ENCODE peak calls at places on chromosomes 11 and 22, in seven cellular contexts. R is HL-60, G is gastrocnemius medialis, O is lung, Q is body of pancreas, V is psoas muscle, Y is H9. D is an unnamed sample.

GRCh38 chr11:96264364-96264763 is 78.6 kb downstream of the MAML2 start:
- DNase-seq in Y (no peak), V (no peak), O (no peak), R (no peak), G (no peak), Q (no peak), D (no peak)

GRCh38 chr11:35619030-35619753 is 932 bp downstream of the FJX1 start:
- DNase-seq in G (no peak), Y (peak; percentile 74), R (peak; percentile 17), Q (peak; percentile 47), V (peak; percentile 59), O (no peak), D (peak; percentile 64)

GRCh38 chr11:27217948-27218410 is 145.0 kb downstream of the CCDC34 start:
- DNase-seq in G (no peak), R (no peak), Y (no peak), V (no peak), O (no peak), Q (peak; percentile 34), D (no peak)

GRCh38 chr11:102330226-102330625 is 12.9 kb downstream of the BIRC3 start:
- DNase-seq in Q (no peak), O (no peak), V (no peak), R (no peak), G (no peak), Y (no peak), D (no peak)

GRCh38 chr22:26573026-26573662 is 16.8 kb downstream of the TPST2 start:
- DNase-seq in Y (no peak), V (peak; percentile 69), Q (no peak), R (peak; percentile 94), O (peak; percentile 56), G (no peak), D (peak; percentile 69)

GRCh38 chr11:12871788-12872321 is 137.3 kb upstream of the RASSF10 start:
- DNase-seq in O (no peak), Q (no peak), Y (no peak), R (no peak), G (no peak), V (no peak), D (no peak)

GRCh38 chr11:5713695-5714094 is 22.6 kb upstream of the OR56B1 start:
- DNase-seq in Q (no peak), G (no peak), V (no peak), Y (no peak), O (no peak), R (no peak), D (no peak)

GRCh38 chr22:27133951-27134664 is 476.7 kb downstream of the MIAT start:
- DNase-seq in Y (no peak), V (peak; percentile 62), Q (no peak), R (peak; percentile 83), O (peak; percentile 38), G (peak; percentile 12), D (peak; percentile 80)

GRCh38 chr11:73652856-73653559 is 6.6 kb downstream of the PLEKHB1 start:
- DNase-seq in Y (no peak), V (no peak), O (no peak), R (no peak), Q (no peak), G (no peak), D (no peak)

GRCh38 chr22:33785283-33785991 is 134.8 kb downstream of the LARGE1 start:
- DNase-seq in O (no peak), G (no peak), Y (no peak), R (no peak), Q (no peak), V (no peak), D (no peak)

GRCh38 chr11:81987829-81988472 is 745.7 kb downstream of the FAM181B start:
- DNase-seq in V (no peak), G (no peak), R (no peak), O (no peak), Y (no peak), Q (peak; percentile 33), D (no peak)

GRCh38 chr11:18065572-18065971 is 19.5 kb upstream of the TPH1 start:
- DNase-seq in R (no peak), O (no peak), G (no peak), V (no peak), Y (no peak), Q (peak; percentile 89), D (no peak)

GRCh38 chr11:88050247-88050646 is 125.0 kb downstream of the RAB38 start:
- DNase-seq in Y (no peak), G (no peak), R (no peak), Q (no peak), V (no peak), O (no peak), D (no peak)

GRCh38 chr22:22834783-22835182 is 52.8 kb upstream of the IGLL5 start:
- DNase-seq in Q (no peak), O (no peak), G (no peak), Y (no peak), V (no peak), R (no peak), D (no peak)

GRCh38 chr11:24559315-24559714 is 62.5 kb downstream of the LUZP2 start:
- DNase-seq in O (no peak), V (no peak), Q (no peak), Y (no peak), R (no peak), G (no peak), D (no peak)

GRCh38 chr22:44666207-44666585 is 35.8 kb upstream of the PRR5 start:
- DNase-seq in Q (no peak), R (no peak), O (no peak), Y (no peak), V (no peak), G (no peak), D (no peak)
- H3K27me3 ChIP-seq in Q (peaks cover 7% of the 10 kb centered on the region), R (peaks cover 9% of the 10 kb centered on the region), O (no peaks in the 10 kb centered on the region), Y (peaks cover 3% of the 10 kb centered on the region), V (no peaks in the 10 kb centered on the region), G (peaks cover 7% of the 10 kb centered on the region), D (peaks cover 3% of the 10 kb centered on the region)

DNA sequence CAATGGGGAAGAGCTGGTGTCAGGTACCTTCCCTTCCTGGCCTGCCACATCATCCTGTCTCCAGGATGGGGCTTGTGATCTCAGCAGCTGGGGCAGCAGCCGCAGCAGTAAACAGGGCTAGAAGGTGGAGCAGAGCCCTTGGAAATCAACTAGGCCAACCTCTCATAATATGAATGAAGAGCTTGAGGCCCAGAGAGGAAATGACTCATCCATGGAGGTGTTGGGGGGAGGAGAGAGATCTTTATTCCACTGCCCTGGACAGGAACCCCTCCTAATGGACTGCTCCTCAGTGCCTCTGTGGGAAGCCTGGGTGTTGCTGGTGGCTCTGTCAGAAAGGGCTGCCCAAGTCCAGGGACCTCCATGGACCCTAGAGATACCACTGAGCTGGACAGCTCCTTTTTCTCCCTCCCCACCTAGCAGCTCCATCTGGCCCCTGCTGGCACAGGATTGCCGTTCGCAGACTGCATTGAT is 111.8 kb downstream of the OSBP2 start:
- DNase-seq in V (no peak), Q (no peak), G (no peak), R (no peak), O (no peak), Y (peak; percentile 76), D (no peak)
- H3K27me3 ChIP-seq in V (no peaks in the 10 kb centered on the region), Q (no peaks in the 10 kb centered on the region), G (no peaks in the 10 kb centered on the region), R (peaks cover 6% of the 10 kb centered on the region), O (no peaks in the 10 kb centered on the region), Y (peaks cover 7% of the 10 kb centered on the region), D (no peaks in the 10 kb centered on the region)

DNA sequence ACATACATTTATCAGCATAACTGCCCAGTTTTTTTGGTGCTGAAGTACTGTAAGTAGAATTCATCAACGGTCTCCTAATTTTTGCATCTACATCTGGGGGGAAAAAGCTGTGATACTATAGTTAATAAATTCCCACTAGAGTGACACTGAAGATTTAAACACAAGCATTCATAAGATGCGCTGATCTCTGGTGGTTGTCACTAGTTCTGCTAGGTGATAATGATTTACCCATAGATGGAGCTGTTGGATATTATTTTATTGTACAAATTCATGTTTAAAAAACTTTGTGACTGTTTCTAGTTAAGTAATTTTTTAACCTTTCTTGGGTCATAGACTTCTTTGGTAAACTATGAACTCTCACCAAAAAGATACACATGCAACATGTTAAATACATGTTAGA is 106.6 kb downstream of the EMSY start:
- DNase-seq in G (no peak), O (no peak), R (no peak), V (no peak), Q (no peak), Y (no peak), D (no peak)
- H3K27me3 ChIP-seq in G (no peaks in the 10 kb centered on the region), O (no peaks in the 10 kb centered on the region), R (no peaks in the 10 kb centered on the region), V (no peaks in the 10 kb centered on the region), Q (no peaks in the 10 kb centered on the region), Y (no peaks in the 10 kb centered on the region), D (no peaks in the 10 kb centered on the region)

DNA sequence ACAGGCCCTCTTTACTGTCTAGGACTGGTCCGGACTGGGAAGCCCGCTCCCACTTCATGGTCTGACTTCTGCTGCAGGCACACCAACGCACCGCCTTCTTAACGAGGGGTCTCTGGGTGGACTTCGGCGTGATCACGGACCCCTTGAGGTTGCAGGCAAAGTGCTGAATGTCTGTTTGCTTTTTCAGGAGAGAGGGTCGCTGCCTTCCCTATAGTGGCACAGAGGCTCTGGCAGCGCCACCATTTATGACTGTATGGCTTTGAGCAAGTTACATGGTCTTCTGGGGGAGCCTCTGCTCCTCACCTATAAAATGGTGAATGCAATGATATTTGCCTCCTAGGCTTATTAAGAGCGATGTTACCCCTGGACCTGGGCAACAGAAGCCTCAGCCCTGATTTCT is 1.4 kb upstream of the SCN4B start:
- DNase-seq in V (no peak), Q (no peak), Y (no peak), G (no peak), R (no peak), O (no peak), D (no peak)
- H3K27me3 ChIP-seq in V (no peaks in the 10 kb centered on the region), Q (peaks cover 5% of the 10 kb centered on the region), Y (peaks cover 72% of the 10 kb centered on the region), G (no peaks in the 10 kb centered on the region), R (peaks cover 44% of the 10 kb centered on the region), O (no peaks in the 10 kb centered on the region), D (no peaks in the 10 kb centered on the region)

DNA sequence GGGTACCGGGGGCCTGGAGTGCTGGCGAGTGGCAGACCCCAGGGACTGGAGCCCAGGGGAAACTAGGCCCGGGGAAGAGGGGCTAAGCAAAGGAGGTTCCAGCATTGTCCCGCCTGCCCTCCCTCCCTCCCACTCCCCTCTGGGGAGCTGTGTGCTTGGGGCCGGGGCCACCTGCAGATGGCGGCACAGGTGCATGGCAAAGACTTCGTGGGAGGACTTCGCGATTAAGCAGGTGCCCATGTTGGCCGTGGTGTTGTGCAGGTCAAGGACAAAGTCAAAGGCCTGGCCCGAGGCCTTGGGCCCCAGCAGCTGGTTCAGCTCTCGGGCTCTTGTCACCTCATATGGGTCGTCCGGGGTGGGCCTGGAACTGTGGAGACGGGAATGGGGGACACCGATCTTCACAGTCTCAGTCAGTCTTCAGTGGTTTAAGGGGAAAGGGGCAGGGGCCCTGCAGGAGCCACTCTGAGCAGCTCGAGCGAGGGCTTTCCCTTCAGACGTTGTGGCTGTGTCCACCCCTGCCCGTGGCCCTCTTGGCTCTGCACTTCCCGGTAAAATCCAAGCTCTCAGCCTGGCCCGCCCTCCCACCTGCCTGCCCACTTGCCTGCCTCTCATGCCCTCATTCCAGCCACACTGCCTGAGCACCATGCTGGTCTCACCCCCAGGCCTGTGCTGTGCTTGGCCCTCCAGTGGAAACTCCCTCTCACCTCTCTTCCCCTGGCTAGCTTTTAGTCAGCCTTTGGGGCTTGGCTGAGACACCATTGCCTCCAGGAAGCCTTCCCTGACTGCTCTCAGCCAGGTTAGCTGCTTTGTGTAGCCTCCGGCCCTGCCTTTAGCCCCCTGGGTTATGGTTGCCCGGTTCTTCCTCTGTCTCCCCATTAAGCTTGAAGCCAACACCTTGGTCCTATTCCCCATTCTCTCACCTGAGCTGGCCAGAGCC is 4.7 kb downstream of the ACY3 start:
- DNase-seq in G (no peak), O (no peak), Y (peak; percentile 65), R (no peak), Q (peak; percentile 84), V (no peak), D (no peak)
- H3K27me3 ChIP-seq in G (peaks cover 2% of the 10 kb centered on the region), O (no peaks in the 10 kb centered on the region), Y (peaks cover 2% of the 10 kb centered on the region), R (no peaks in the 10 kb centered on the region), Q (no peaks in the 10 kb centered on the region), V (no peaks in the 10 kb centered on the region), D (peaks cover 4% of the 10 kb centered on the region)

D was measured in ascending aorta.